ENCODE peak calls at places on chromosomes 4 and X, in five cellular contexts. One of them, this sample, is unnamed.

GRCh38 chr4:67570537-67570936 is 12.0 kb downstream of the STAP1 start:
- DNase-seq in suprapubic skin: no peak
- DNase-seq in K562: no peak
- DNase-seq in cardiac muscle cell: no peak
- DNase-seq in pancreas: no peak
- DNase-seq in this sample: no peak

GRCh38 chr4:86557526-86557925 is 36.6 kb upstream of the PTPN13 start:
- DNase-seq in cardiac muscle cell: no peak
- DNase-seq in pancreas: no peak
- DNase-seq in suprapubic skin: no peak
- DNase-seq in K562: no peak
- DNase-seq in this sample: no peak

GRCh38 chrX:53071604-53072417 is 10.4 kb upstream of the TSPYL2 start:
- DNase-seq in K562: peak; percentile 50
- DNase-seq in cardiac muscle cell: peak; percentile 73
- DNase-seq in pancreas: peak; percentile 60
- DNase-seq in suprapubic skin: peak; percentile 83
- DNase-seq in this sample: peak; percentile 79

GRCh38 chr4:74095482-74095881 is 3.5 kb downstream of the CXCL2 start:
- DNase-seq in pancreas: no peak
- DNase-seq in K562: no peak
- DNase-seq in cardiac muscle cell: no peak
- DNase-seq in suprapubic skin: no peak
- DNase-seq in this sample: no peak

GRCh38 chr4:81504685-81505598 is 33.2 kb upstream of the RASGEF1B start:
- DNase-seq in pancreas: no peak
- DNase-seq in cardiac muscle cell: no peak
- DNase-seq in suprapubic skin: peak; percentile 91
- DNase-seq in K562: no peak
- DNase-seq in this sample: no peak

GRCh38 chrX:2691543-2692220 is 587 bp downstream of the CD99 start:
- DNase-seq in K562: peak; percentile 22
- DNase-seq in cardiac muscle cell: peak; percentile 48
- DNase-seq in pancreas: peak; percentile 25
- DNase-seq in suprapubic skin: peak; percentile 82
- DNase-seq in this sample: no peak

GRCh38 chr4:39528056-39528465 is 822 bp upstream of the UGDH start:
- DNase-seq in K562: no peak
- DNase-seq in suprapubic skin: peak; percentile 91
- DNase-seq in cardiac muscle cell: no peak
- DNase-seq in pancreas: no peak
- DNase-seq in this sample: no peak

GRCh38 chr4:122831515-122832196 is 5.0 kb downstream of the FGF2 start:
- DNase-seq in K562: no peak
- DNase-seq in suprapubic skin: no peak
- DNase-seq in pancreas: no peak
- DNase-seq in cardiac muscle cell: no peak
- DNase-seq in this sample: no peak

GRCh38 chr4:498328-498919 is 532 bp downstream of the ZNF721 start:
- DNase-seq in cardiac muscle cell: no peak
- DNase-seq in K562: no peak
- DNase-seq in pancreas: no peak
- DNase-seq in suprapubic skin: no peak
- DNase-seq in this sample: no peak

GRCh38 chr4:179872751-179873150 is 2370.5 kb upstream of the TENM3 start:
- DNase-seq in K562: no peak
- DNase-seq in cardiac muscle cell: no peak
- DNase-seq in pancreas: no peak
- DNase-seq in suprapubic skin: no peak
- DNase-seq in this sample: no peak

GRCh38 chr4:48653217-48654014 is 126.7 kb downstream of the FRYL start:
- DNase-seq in cardiac muscle cell: peak; percentile 39
- DNase-seq in suprapubic skin: no peak
- DNase-seq in K562: no peak
- DNase-seq in pancreas: no peak
- DNase-seq in this sample: peak; percentile 66

GRCh38 chr4:184968784-184969201 is 49.5 kb upstream of the HELT start:
- DNase-seq in suprapubic skin: no peak
- DNase-seq in pancreas: peak; percentile 61
- DNase-seq in cardiac muscle cell: no peak
- DNase-seq in K562: no peak
- DNase-seq in this sample: no peak

GRCh38 chrX:68710870-68711576 is 63.6 kb downstream of the STARD8 start:
- DNase-seq in pancreas: peak; percentile 19
- DNase-seq in K562: peak; percentile 55
- DNase-seq in suprapubic skin: no peak
- DNase-seq in cardiac muscle cell: peak; percentile 69
- DNase-seq in this sample: peak; percentile 87

GRCh38 chrX:50579955-50580354 is 109.3 kb upstream of the DGKK start:
- DNase-seq in K562: peak; percentile 50
- DNase-seq in pancreas: peak; percentile 7
- DNase-seq in cardiac muscle cell: peak; percentile 70
- DNase-seq in suprapubic skin: no peak
- DNase-seq in this sample: peak; percentile 74

GRCh38 chr4:16626945-16627344 is 271.5 kb downstream of the LDB2 start:
- DNase-seq in pancreas: no peak
- DNase-seq in cardiac muscle cell: no peak
- DNase-seq in suprapubic skin: peak; percentile 75
- DNase-seq in K562: no peak
- DNase-seq in this sample: no peak

GRCh38 chrX:63581390-63581789 is 203.6 kb downstream of the ARHGEF9 start:
- DNase-seq in suprapubic skin: no peak
- DNase-seq in pancreas: no peak
- DNase-seq in K562: no peak
- DNase-seq in cardiac muscle cell: no peak
- DNase-seq in this sample: peak; percentile 83

GRCh38 chrX:63581906-63582305 is 203.1 kb downstream of the ARHGEF9 start:
- DNase-seq in K562: no peak
- DNase-seq in cardiac muscle cell: no peak
- DNase-seq in suprapubic skin: no peak
- DNase-seq in pancreas: no peak
- DNase-seq in this sample: no peak

DNA sequence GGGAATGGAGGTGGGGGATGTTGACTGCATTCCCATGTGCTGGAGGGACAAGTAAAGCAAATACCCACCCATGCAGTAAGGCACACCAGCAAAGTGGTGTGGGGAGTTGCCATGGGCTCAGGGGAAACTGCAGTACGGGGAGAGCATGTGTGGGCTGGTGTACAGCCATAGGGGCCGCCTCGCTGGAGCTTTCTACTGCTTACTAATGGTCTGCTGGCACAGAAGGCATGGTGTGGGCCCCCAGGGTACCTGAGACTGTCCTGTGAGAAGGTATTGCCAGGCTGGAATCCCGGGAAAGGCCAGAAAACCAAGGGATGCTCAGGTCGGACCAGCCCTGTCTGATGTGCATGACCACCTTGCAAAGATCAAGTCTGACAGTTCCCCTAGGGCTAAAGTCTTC is 199.1 kb downstream of the ARHGEF9 start:
- DNase-seq in suprapubic skin: no peak
- DNase-seq in K562: no peak
- DNase-seq in cardiac muscle cell: no peak
- DNase-seq in pancreas: no peak
- DNase-seq in this sample: no peak
- H3K4me1 ChIP-seq in suprapubic skin: no peaks in the 10 kb centered on the region
- H3K4me1 ChIP-seq in K562: no peaks in the 10 kb centered on the region
- H3K4me1 ChIP-seq in cardiac muscle cell: no peaks in the 10 kb centered on the region
- H3K4me1 ChIP-seq in pancreas: no peaks in the 10 kb centered on the region
- H3K4me1 ChIP-seq in this sample: no peaks in the 10 kb centered on the region

GRCh38 chr4:25531272-25531671 is 124.4 kb upstream of the SLC34A2 start:
- DNase-seq in suprapubic skin: no peak
- DNase-seq in pancreas: no peak
- DNase-seq in cardiac muscle cell: no peak
- DNase-seq in K562: peak; percentile 16
- DNase-seq in this sample: no peak
- TF ChIP-seq CTCF in suprapubic skin: no peak
- TF ChIP-seq CTCF in pancreas: no peak
- TF ChIP-seq CTCF in cardiac muscle cell: peak; percentile 40
- TF ChIP-seq CTCF in K562: peak; percentile 44
- TF ChIP-seq CTCF in this sample: peak; percentile 75

DNA sequence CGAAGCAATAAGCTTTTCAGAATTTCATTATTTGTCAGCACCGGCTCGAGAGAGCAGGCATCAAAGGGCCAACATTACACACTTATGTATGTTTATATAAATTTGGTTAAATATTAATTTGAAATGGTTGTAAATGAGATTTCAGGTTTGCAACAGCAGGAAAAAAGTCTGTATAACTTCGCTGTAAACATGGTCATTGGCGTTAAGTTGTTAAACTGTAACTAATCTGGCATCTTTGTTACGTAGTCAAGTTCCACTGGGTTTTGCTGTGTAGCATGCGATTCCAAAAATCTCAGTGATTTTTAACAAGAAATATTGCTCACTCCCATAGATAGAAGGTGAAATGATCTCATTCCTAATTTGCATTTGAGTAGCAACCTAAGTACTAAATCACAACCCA is 222.3 kb downstream of the CBR4 start:
- DNase-seq in suprapubic skin: no peak
- DNase-seq in K562: no peak
- DNase-seq in cardiac muscle cell: no peak
- DNase-seq in pancreas: no peak
- DNase-seq in this sample: no peak
- H3K4me1 ChIP-seq in suprapubic skin: peaks cover 8% of the 10 kb centered on the region
- H3K4me1 ChIP-seq in K562: no peaks in the 10 kb centered on the region
- H3K4me1 ChIP-seq in cardiac muscle cell: no peaks in the 10 kb centered on the region
- H3K4me1 ChIP-seq in pancreas: no peaks in the 10 kb centered on the region
- H3K4me1 ChIP-seq in this sample: peaks cover 6% of the 10 kb centered on the region

GRCh38 chr4:164933244-164933643 is 44.2 kb downstream of the TRIM61 start:
- DNase-seq in cardiac muscle cell: no peak
- DNase-seq in K562: no peak
- DNase-seq in pancreas: no peak
- DNase-seq in suprapubic skin: no peak
- DNase-seq in this sample: peak; percentile 45

GRCh38 chr4:164931551-164932324 is 45.7 kb downstream of the TRIM61 start:
- DNase-seq in cardiac muscle cell: no peak
- DNase-seq in suprapubic skin: no peak
- DNase-seq in K562: no peak
- DNase-seq in pancreas: no peak
- DNase-seq in this sample: peak; percentile 58

GRCh38 chr4:164930647-164931046 is 46.8 kb downstream of the TRIM61 start:
- DNase-seq in pancreas: no peak
- DNase-seq in suprapubic skin: no peak
- DNase-seq in K562: no peak
- DNase-seq in cardiac muscle cell: no peak
- DNase-seq in this sample: no peak

GRCh38 chr4:164937576-164938270 is 39.7 kb downstream of the TRIM61 start:
- DNase-seq in cardiac muscle cell: peak; percentile 11
- DNase-seq in K562: no peak
- DNase-seq in pancreas: no peak
- DNase-seq in suprapubic skin: no peak
- DNase-seq in this sample: peak; percentile 84

DNA sequence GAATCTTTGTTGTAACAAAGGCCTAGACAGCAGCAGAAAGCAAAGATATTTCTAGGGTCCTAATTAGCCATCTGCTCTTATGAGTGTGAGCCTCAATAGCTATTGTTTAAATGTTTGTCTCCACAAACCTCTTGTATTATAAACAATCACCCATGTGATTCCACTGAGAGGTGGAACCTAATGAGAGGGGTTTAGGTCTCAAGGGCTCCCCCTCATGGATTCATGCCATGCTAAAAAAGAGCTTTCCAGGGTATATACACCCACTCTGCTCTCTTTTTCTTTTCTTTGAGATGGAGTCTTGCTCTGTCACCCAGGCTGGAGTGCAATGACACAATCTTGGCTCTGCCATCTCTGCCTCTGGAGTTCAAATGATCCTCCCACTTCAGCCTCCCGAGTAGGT is 42.1 kb downstream of the TRIM61 start:
- DNase-seq in pancreas: no peak
- DNase-seq in suprapubic skin: no peak
- DNase-seq in K562: no peak
- DNase-seq in cardiac muscle cell: no peak
- DNase-seq in this sample: peak; percentile 75
- TF ChIP-seq CTCF in pancreas: no peak
- TF ChIP-seq CTCF in suprapubic skin: no peak
- TF ChIP-seq CTCF in K562: peak; percentile 22
- TF ChIP-seq CTCF in cardiac muscle cell: no peak
- TF ChIP-seq CTCF in this sample: peak; percentile 78

This sample was measured in endodermal cell.